ENCODE peak calls at places on chromosomes 3 and 15, in seven cellular contexts. J is stimulated activated CD4-positive, alpha-beta T cell treated with anti-CD3 and anti-CD28 coated beads, Interleukin-12 subunit alpha, Interleukin-12 subunit beta, amount 100 ng/mL, for 24 hours; C is HCEC 1CT; V is caudate nucleus; W is NCI-H1694; Q is CD8-positive, alpha-beta memory T cell; R is GM13976. X is an unnamed sample.
A peak's percentile ranks its signal among the peaks of the same experiment; 100 is the strongest.

GRCh38 chr3:30286007-30286669 is 320.3 kb upstream of the TGFBR2 start:
- DNase-seq in C (peak; percentile 87), Q (no peak), W (peak; percentile 1), V (no peak), J (no peak), R (no peak), X (peak; percentile 76)

GRCh38 chr3:47324278-47324865 is 41.6 kb downstream of the KLHL18 start:
- DNase-seq in Q (peak; percentile 6), W (peak; percentile 26), J (no peak), R (peak; percentile 76), V (peak; percentile 34), C (peak; percentile 74), X (peak; percentile 71)

GRCh38 chr3:51384145-51384729 is 854 bp upstream of the MANF start:
- DNase-seq in R (peak; percentile 60), C (no peak), W (no peak), Q (peak; percentile 6), V (no peak), J (no peak), X (no peak)

GRCh38 chr15:73110246-73110645 is 58.0 kb downstream of the NEO1 start:
- DNase-seq in C (no peak), Q (no peak), W (no peak), V (no peak), J (no peak), R (no peak), X (no peak)

GRCh38 chr3:191051037-191051436 is 148.0 kb upstream of the OSTN start:
- DNase-seq in W (peak; percentile 29), C (peak; percentile 41), R (peak; percentile 33), V (no peak), J (no peak), Q (no peak), X (no peak)

GRCh38 chr15:31856581-31856980 is 173.7 kb upstream of the CHRNA7 start:
- DNase-seq in C (no peak), Q (no peak), V (no peak), R (no peak), J (no peak), W (no peak), X (no peak)

GRCh38 chr3:164608554-164609276 is 469.6 kb downstream of the SI start:
- DNase-seq in V (no peak), J (no peak), Q (no peak), C (no peak), W (no peak), R (no peak), X (no peak)

GRCh38 chr3:152174876-152175575 is 93.7 kb upstream of the MBNL1 start:
- DNase-seq in W (no peak), V (no peak), J (no peak), C (peak; percentile 49), Q (no peak), R (no peak), X (no peak)

GRCh38 chr15:80260566-80260965 is 8.6 kb upstream of the CTXND1 start:
- DNase-seq in Q (no peak), R (no peak), C (no peak), W (no peak), J (no peak), V (no peak), X (no peak)

GRCh38 chr3:46853441-46854410 is 9.5 kb downstream of the MYL3 start:
- DNase-seq in W (no peak), V (no peak), C (no peak), Q (no peak), J (no peak), R (no peak), X (no peak)

GRCh38 chr3:143634991-143635390 is 213.3 kb downstream of the SLC9A9 start:
- DNase-seq in C (no peak), V (no peak), W (no peak), J (no peak), R (no peak), Q (no peak), X (no peak)

GRCh38 chr15:99268431-99268830 is 17.1 kb downstream of the LRRC28 start:
- DNase-seq in W (no peak), J (no peak), R (no peak), Q (no peak), C (no peak), V (no peak), X (no peak)

GRCh38 chr15:67030036-67030762 is 35.2 kb upstream of the SMAD3 start:
- DNase-seq in Q (no peak), R (no peak), W (no peak), C (no peak), V (no peak), J (no peak), X (no peak)

GRCh38 chr15:52486003-52486996 is 42.4 kb downstream of the MYO5A start:
- DNase-seq in R (no peak), V (peak; percentile 9), Q (no peak), C (no peak), J (no peak), W (no peak), X (peak; percentile 24)

X was measured in retinal pigment epithelial cell.